ENCODE peak calls at places on chromosomes 6 and 20, in nine cellular contexts. One of them, this sample, is unnamed.

GRCh38 chr6:190596-191395 is 101.5 kb upstream of the DUSP22 start:
- DNase-seq in lower lobe of right lung: peak; percentile 22
- DNase-seq in HCT116: no peak
- DNase-seq in IMR-90: no peak
- DNase-seq in right lobe of liver: no peak
- DNase-seq in body of pancreas: no peak
- DNase-seq in kidney: no peak
- DNase-seq in heart left ventricle: no peak
- DNase-seq in ascending aorta: no peak
- DNase-seq in this sample: no peak

GRCh38 chr6:127164555-127164954 is 46.1 kb downstream of the RSPO3 start:
- DNase-seq in right lobe of liver: no peak
- DNase-seq in body of pancreas: no peak
- DNase-seq in lower lobe of right lung: no peak
- DNase-seq in ascending aorta: no peak
- DNase-seq in heart left ventricle: no peak
- DNase-seq in HCT116: no peak
- DNase-seq in IMR-90: no peak
- DNase-seq in kidney: no peak
- DNase-seq in this sample: no peak

GRCh38 chr6:137647762-137648412 is 153.7 kb upstream of the OLIG3 start:
- DNase-seq in IMR-90: peak; percentile 13
- DNase-seq in right lobe of liver: no peak
- DNase-seq in lower lobe of right lung: no peak
- DNase-seq in HCT116: no peak
- DNase-seq in kidney: no peak
- DNase-seq in heart left ventricle: no peak
- DNase-seq in ascending aorta: no peak
- DNase-seq in body of pancreas: no peak
- DNase-seq in this sample: no peak

GRCh38 chr6:52953911-52954839 is 40.9 kb downstream of the GSTA4 start:
- DNase-seq in body of pancreas: no peak
- DNase-seq in HCT116: no peak
- DNase-seq in lower lobe of right lung: no peak
- DNase-seq in kidney: no peak
- DNase-seq in IMR-90: no peak
- DNase-seq in ascending aorta: no peak
- DNase-seq in right lobe of liver: no peak
- DNase-seq in heart left ventricle: no peak
- DNase-seq in this sample: no peak

GRCh38 chr6:43221774-43222101 is 7.5 kb downstream of the DNPH1 start:
- DNase-seq in ascending aorta: no peak
- DNase-seq in kidney: no peak
- DNase-seq in body of pancreas: no peak
- DNase-seq in HCT116: no peak
- DNase-seq in lower lobe of right lung: no peak
- DNase-seq in right lobe of liver: no peak
- DNase-seq in IMR-90: no peak
- DNase-seq in heart left ventricle: no peak
- DNase-seq in this sample: peak; percentile 49

GRCh38 chr20:10828221-10828620 is 154.4 kb upstream of the JAG1 start:
- DNase-seq in IMR-90: no peak
- DNase-seq in lower lobe of right lung: no peak
- DNase-seq in right lobe of liver: no peak
- DNase-seq in kidney: no peak
- DNase-seq in HCT116: no peak
- DNase-seq in heart left ventricle: no peak
- DNase-seq in body of pancreas: no peak
- DNase-seq in ascending aorta: no peak
- DNase-seq in this sample: no peak

GRCh38 chr6:152552616-152553209 is 84.4 kb downstream of the SYNE1 start:
- DNase-seq in lower lobe of right lung: peak; percentile 67
- DNase-seq in heart left ventricle: peak; percentile 74
- DNase-seq in ascending aorta: no peak
- DNase-seq in body of pancreas: peak; percentile 59
- DNase-seq in IMR-90: peak; percentile 77
- DNase-seq in right lobe of liver: peak; percentile 52
- DNase-seq in kidney: peak; percentile 75
- DNase-seq in HCT116: peak; percentile 70
- DNase-seq in this sample: peak; percentile 75

GRCh38 chr6:107523794-107524193 is 33.9 kb downstream of the SOBP start:
- DNase-seq in right lobe of liver: no peak
- DNase-seq in HCT116: no peak
- DNase-seq in heart left ventricle: no peak
- DNase-seq in IMR-90: no peak
- DNase-seq in ascending aorta: no peak
- DNase-seq in kidney: no peak
- DNase-seq in lower lobe of right lung: no peak
- DNase-seq in body of pancreas: no peak
- DNase-seq in this sample: no peak

DNA sequence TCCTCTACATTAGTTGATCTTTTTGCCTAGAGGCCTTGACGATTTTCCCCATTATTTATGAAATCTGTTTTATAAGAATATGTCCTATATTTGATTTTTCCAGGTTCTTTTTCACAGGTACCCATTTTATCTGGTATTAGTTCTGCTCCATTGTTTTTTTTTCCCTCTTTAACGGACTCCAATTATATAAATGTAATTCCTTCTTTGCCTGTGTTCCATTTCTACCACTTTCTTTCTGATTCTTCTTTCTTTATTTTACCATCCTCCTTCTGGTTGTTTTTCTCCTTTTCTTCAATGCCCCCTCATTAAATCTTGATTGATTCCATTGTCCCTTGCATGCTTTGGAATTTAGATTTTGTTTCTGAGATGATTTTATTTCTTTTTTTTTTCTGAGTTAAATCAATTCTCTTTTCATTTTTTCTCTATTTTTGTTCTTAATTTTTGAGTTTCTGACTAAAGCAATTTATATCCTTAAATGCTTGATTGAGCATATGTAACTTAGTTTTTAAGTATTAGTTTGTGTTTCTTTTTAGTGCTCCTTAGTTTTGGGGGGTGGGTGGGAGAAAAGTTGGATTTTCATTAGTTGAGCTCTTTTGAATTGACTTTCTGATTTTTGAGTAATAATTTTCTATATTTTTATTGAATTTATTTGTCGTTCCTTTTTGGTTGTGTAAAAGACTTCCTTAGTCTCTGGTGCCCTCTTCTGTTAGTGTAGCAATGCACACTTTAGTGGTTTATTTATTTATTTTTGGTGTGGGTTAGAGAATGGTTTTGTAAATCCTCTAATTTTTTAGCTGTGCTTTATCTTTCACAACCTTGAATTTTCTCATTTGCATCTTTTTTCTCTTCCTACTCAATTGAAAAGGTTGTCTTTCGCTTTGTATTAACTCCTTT is 140.8 kb downstream of the FARS2 start:
- DNase-seq in IMR-90: peak; percentile 37
- DNase-seq in kidney: no peak
- DNase-seq in lower lobe of right lung: no peak
- DNase-seq in HCT116: peak; percentile 12
- DNase-seq in heart left ventricle: no peak
- DNase-seq in right lobe of liver: no peak
- DNase-seq in ascending aorta: no peak
- DNase-seq in body of pancreas: no peak
- DNase-seq in this sample: no peak
- TF ChIP-seq CTCF in IMR-90: peak; percentile 69
- TF ChIP-seq CTCF in kidney: peak; percentile 21
- TF ChIP-seq CTCF in lower lobe of right lung: peak; percentile 37
- TF ChIP-seq CTCF in HCT116: peak; percentile 65
- TF ChIP-seq CTCF in heart left ventricle: peak; percentile 61
- TF ChIP-seq CTCF in right lobe of liver: peak; percentile 61
- TF ChIP-seq CTCF in ascending aorta: no peak
- TF ChIP-seq CTCF in body of pancreas: peak; percentile 22
- TF ChIP-seq CTCF in this sample: no peak

GRCh38 chr20:59643616-59644061 is 39.3 kb downstream of the PHACTR3 start:
- DNase-seq in HCT116: no peak
- DNase-seq in IMR-90: no peak
- DNase-seq in ascending aorta: no peak
- DNase-seq in heart left ventricle: no peak
- DNase-seq in kidney: no peak
- DNase-seq in lower lobe of right lung: no peak
- DNase-seq in right lobe of liver: no peak
- DNase-seq in body of pancreas: no peak
- DNase-seq in this sample: peak; percentile 35

GRCh38 chr20:59645316-59645715 is 41.0 kb downstream of the PHACTR3 start:
- DNase-seq in heart left ventricle: no peak
- DNase-seq in IMR-90: no peak
- DNase-seq in kidney: no peak
- DNase-seq in ascending aorta: no peak
- DNase-seq in HCT116: no peak
- DNase-seq in right lobe of liver: no peak
- DNase-seq in body of pancreas: no peak
- DNase-seq in lower lobe of right lung: no peak
- DNase-seq in this sample: peak; percentile 21

GRCh38 chr20:59645761-59646171 is 41.4 kb downstream of the PHACTR3 start:
- DNase-seq in right lobe of liver: no peak
- DNase-seq in kidney: no peak
- DNase-seq in heart left ventricle: no peak
- DNase-seq in HCT116: no peak
- DNase-seq in body of pancreas: no peak
- DNase-seq in lower lobe of right lung: no peak
- DNase-seq in IMR-90: no peak
- DNase-seq in ascending aorta: no peak
- DNase-seq in this sample: peak; percentile 52

GRCh38 chr20:59646487-59646886 is 42.1 kb downstream of the PHACTR3 start:
- DNase-seq in body of pancreas: no peak
- DNase-seq in right lobe of liver: no peak
- DNase-seq in kidney: no peak
- DNase-seq in HCT116: no peak
- DNase-seq in lower lobe of right lung: no peak
- DNase-seq in heart left ventricle: no peak
- DNase-seq in ascending aorta: no peak
- DNase-seq in IMR-90: no peak
- DNase-seq in this sample: peak; percentile 18

GRCh38 chr20:59644371-59644939 is 40.1 kb downstream of the PHACTR3 start:
- DNase-seq in heart left ventricle: no peak
- DNase-seq in lower lobe of right lung: no peak
- DNase-seq in HCT116: no peak
- DNase-seq in body of pancreas: no peak
- DNase-seq in kidney: no peak
- DNase-seq in IMR-90: no peak
- DNase-seq in ascending aorta: no peak
- DNase-seq in right lobe of liver: no peak
- DNase-seq in this sample: peak; percentile 20
- H3K9me3 ChIP-seq in heart left ventricle: no peaks in the 10 kb centered on the region
- H3K9me3 ChIP-seq in lower lobe of right lung: no peaks in the 10 kb centered on the region
- H3K9me3 ChIP-seq in HCT116: no peaks in the 10 kb centered on the region
- H3K9me3 ChIP-seq in body of pancreas: no peaks in the 10 kb centered on the region
- H3K9me3 ChIP-seq in kidney: peaks cover 3% of the 10 kb centered on the region
- H3K9me3 ChIP-seq in IMR-90: peaks cover 27% of the 10 kb centered on the region
- H3K9me3 ChIP-seq in ascending aorta: no peaks in the 10 kb centered on the region
- H3K9me3 ChIP-seq in right lobe of liver: no peaks in the 10 kb centered on the region
- H3K9me3 ChIP-seq in this sample: no peaks in the 10 kb centered on the region

GRCh38 chr20:38316341-38316740 is 12.4 kb downstream of the BPI start:
- DNase-seq in HCT116: no peak
- DNase-seq in right lobe of liver: no peak
- DNase-seq in IMR-90: no peak
- DNase-seq in lower lobe of right lung: no peak
- DNase-seq in kidney: no peak
- DNase-seq in ascending aorta: no peak
- DNase-seq in heart left ventricle: no peak
- DNase-seq in body of pancreas: no peak
- DNase-seq in this sample: no peak

GRCh38 chr20:38313676-38314075 is 9.7 kb downstream of the BPI start:
- DNase-seq in right lobe of liver: no peak
- DNase-seq in HCT116: no peak
- DNase-seq in lower lobe of right lung: no peak
- DNase-seq in kidney: no peak
- DNase-seq in heart left ventricle: no peak
- DNase-seq in ascending aorta: no peak
- DNase-seq in body of pancreas: no peak
- DNase-seq in IMR-90: no peak
- DNase-seq in this sample: no peak

GRCh38 chr20:38311100-38311499 is 7.1 kb downstream of the BPI start:
- DNase-seq in heart left ventricle: no peak
- DNase-seq in ascending aorta: no peak
- DNase-seq in kidney: no peak
- DNase-seq in lower lobe of right lung: no peak
- DNase-seq in HCT116: no peak
- DNase-seq in right lobe of liver: no peak
- DNase-seq in IMR-90: no peak
- DNase-seq in body of pancreas: no peak
- DNase-seq in this sample: no peak

GRCh38 chr20:38317422-38317821 is 13.5 kb downstream of the BPI start:
- DNase-seq in kidney: no peak
- DNase-seq in HCT116: no peak
- DNase-seq in ascending aorta: no peak
- DNase-seq in heart left ventricle: no peak
- DNase-seq in lower lobe of right lung: no peak
- DNase-seq in IMR-90: no peak
- DNase-seq in right lobe of liver: no peak
- DNase-seq in body of pancreas: no peak
- DNase-seq in this sample: no peak

DNA sequence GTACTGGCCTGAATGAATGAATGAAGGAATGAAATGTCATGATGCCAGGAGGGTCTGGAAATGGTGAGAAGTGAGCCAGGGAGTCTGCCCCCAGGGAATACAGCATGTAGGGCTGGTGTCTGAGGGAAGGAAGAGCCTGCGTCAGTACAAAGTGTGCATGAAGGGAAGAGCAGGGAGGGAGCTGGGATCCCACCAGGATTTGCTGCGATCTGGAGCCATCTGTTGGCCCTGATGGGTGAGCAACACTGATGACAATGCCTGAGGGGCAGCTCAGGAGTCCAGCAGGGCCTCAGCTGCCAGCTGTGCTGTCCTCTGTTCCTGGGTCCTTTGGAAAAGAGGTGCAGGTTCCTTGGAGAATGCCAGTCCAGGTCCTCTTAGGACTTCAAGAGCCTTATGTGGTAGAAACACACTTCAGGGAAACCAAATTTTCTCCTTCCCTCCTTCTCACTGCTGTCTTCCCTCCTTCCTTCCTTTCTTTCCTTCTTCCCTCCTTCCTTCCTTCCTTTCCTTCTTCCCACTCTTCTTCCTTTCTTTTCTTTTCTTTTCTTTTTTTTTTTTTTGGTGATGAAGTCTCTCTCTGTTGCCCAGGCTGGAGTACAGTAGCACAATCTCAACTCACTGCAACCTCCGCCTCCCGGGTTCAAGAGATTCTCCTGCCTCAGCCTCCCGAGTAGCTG is 11.5 kb downstream of the BPI start:
- DNase-seq in IMR-90: peak; percentile 41
- DNase-seq in body of pancreas: no peak
- DNase-seq in HCT116: no peak
- DNase-seq in ascending aorta: no peak
- DNase-seq in right lobe of liver: no peak
- DNase-seq in kidney: no peak
- DNase-seq in lower lobe of right lung: no peak
- DNase-seq in heart left ventricle: no peak
- DNase-seq in this sample: no peak
- TF ChIP-seq CTCF in IMR-90: no peak
- TF ChIP-seq CTCF in body of pancreas: no peak
- TF ChIP-seq CTCF in HCT116: no peak
- TF ChIP-seq CTCF in ascending aorta: peak; percentile 22
- TF ChIP-seq CTCF in right lobe of liver: no peak
- TF ChIP-seq CTCF in kidney: peak; percentile 7
- TF ChIP-seq CTCF in lower lobe of right lung: no peak
- TF ChIP-seq CTCF in heart left ventricle: peak; percentile 14
- TF ChIP-seq CTCF in this sample: no peak

GRCh38 chr6:167689751-167690150 is 137.0 kb upstream of the AFDN start:
- DNase-seq in HCT116: no peak
- DNase-seq in body of pancreas: no peak
- DNase-seq in kidney: peak; percentile 75
- DNase-seq in right lobe of liver: no peak
- DNase-seq in IMR-90: no peak
- DNase-seq in lower lobe of right lung: no peak
- DNase-seq in ascending aorta: no peak
- DNase-seq in heart left ventricle: no peak
- DNase-seq in this sample: peak; percentile 28

GRCh38 chr6:167688123-167688522 is 138.6 kb upstream of the AFDN start:
- DNase-seq in lower lobe of right lung: no peak
- DNase-seq in body of pancreas: no peak
- DNase-seq in HCT116: no peak
- DNase-seq in right lobe of liver: no peak
- DNase-seq in IMR-90: no peak
- DNase-seq in kidney: no peak
- DNase-seq in ascending aorta: no peak
- DNase-seq in heart left ventricle: no peak
- DNase-seq in this sample: peak; percentile 53

GRCh38 chr6:167687035-167687720 is 139.5 kb upstream of the AFDN start:
- DNase-seq in heart left ventricle: no peak
- DNase-seq in lower lobe of right lung: no peak
- DNase-seq in HCT116: no peak
- DNase-seq in body of pancreas: no peak
- DNase-seq in kidney: no peak
- DNase-seq in right lobe of liver: no peak
- DNase-seq in IMR-90: no peak
- DNase-seq in ascending aorta: no peak
- DNase-seq in this sample: no peak

GRCh38 chr6:167691566-167692312 is 135.0 kb upstream of the AFDN start:
- DNase-seq in body of pancreas: no peak
- DNase-seq in HCT116: no peak
- DNase-seq in ascending aorta: no peak
- DNase-seq in kidney: no peak
- DNase-seq in lower lobe of right lung: no peak
- DNase-seq in IMR-90: no peak
- DNase-seq in heart left ventricle: no peak
- DNase-seq in right lobe of liver: no peak
- DNase-seq in this sample: peak; percentile 17

DNA sequence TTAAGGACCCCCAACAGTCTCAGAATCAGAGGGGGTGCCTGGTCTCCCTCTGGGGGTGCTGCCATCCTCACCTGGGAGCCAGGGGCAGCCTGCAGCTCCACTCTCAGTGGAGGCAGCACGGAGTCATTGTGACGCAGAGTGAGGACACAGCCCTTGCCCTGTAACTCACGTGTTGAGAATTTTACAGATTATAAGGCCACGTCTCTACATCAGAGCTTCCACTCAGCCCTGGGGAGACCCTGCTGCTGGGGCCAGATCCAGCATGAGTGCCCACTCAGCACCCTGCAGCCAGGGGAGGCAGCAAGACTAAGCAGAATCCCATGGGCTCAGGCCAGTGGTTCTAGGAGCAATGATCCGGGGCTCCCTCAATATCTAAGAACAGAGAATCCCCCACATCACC is 137.4 kb upstream of the AFDN start:
- DNase-seq in body of pancreas: no peak
- DNase-seq in right lobe of liver: no peak
- DNase-seq in ascending aorta: no peak
- DNase-seq in heart left ventricle: no peak
- DNase-seq in IMR-90: no peak
- DNase-seq in kidney: no peak
- DNase-seq in lower lobe of right lung: no peak
- DNase-seq in HCT116: no peak
- DNase-seq in this sample: no peak
- H3K9me3 ChIP-seq in body of pancreas: no peaks in the 10 kb centered on the region
- H3K9me3 ChIP-seq in right lobe of liver: no peaks in the 10 kb centered on the region
- H3K9me3 ChIP-seq in ascending aorta: no peaks in the 10 kb centered on the region
- H3K9me3 ChIP-seq in heart left ventricle: no peaks in the 10 kb centered on the region
- H3K9me3 ChIP-seq in IMR-90: peaks cover 45% of the 10 kb centered on the region
- H3K9me3 ChIP-seq in kidney: no peaks in the 10 kb centered on the region
- H3K9me3 ChIP-seq in lower lobe of right lung: no peaks in the 10 kb centered on the region
- H3K9me3 ChIP-seq in HCT116: no peaks in the 10 kb centered on the region
- H3K9me3 ChIP-seq in this sample: no peaks in the 10 kb centered on the region